ENCODE peak calls at places on chromosome 1, in six cellular contexts. One of them, this sample, is unnamed.
A peak's percentile ranks its signal among the peaks of the same experiment; 100 is the strongest.

GRCh38 chr1:995665-996633 is 3.9 kb downstream of the HES4 start:
- DNase-seq in psoas muscle: peak; percentile 49
- DNase-seq in GM12865: no peak
- DNase-seq in BJ: no peak
- DNase-seq in WTC11: no peak
- DNase-seq in heart right ventricle: peak; percentile 11
- DNase-seq in this sample: no peak

GRCh38 chr1:33696962-33697361 is 166.9 kb upstream of the HMGB4 start:
- DNase-seq in GM12865: no peak
- DNase-seq in WTC11: no peak
- DNase-seq in BJ: no peak
- DNase-seq in heart right ventricle: no peak
- DNase-seq in psoas muscle: no peak
- DNase-seq in this sample: no peak

GRCh38 chr1:110638062-110638461 is 31.9 kb upstream of the KCNA2 start:
- DNase-seq in GM12865: peak; percentile 32
- DNase-seq in heart right ventricle: no peak
- DNase-seq in WTC11: no peak
- DNase-seq in BJ: no peak
- DNase-seq in psoas muscle: no peak
- DNase-seq in this sample: no peak

GRCh38 chr1:116375165-116375883 is 2.3 kb downstream of the ATP1A1 start:
- DNase-seq in GM12865: peak; percentile 32
- DNase-seq in heart right ventricle: no peak
- DNase-seq in WTC11: no peak
- DNase-seq in psoas muscle: no peak
- DNase-seq in BJ: no peak
- DNase-seq in this sample: no peak

GRCh38 chr1:169624122-169624521 is 5.8 kb downstream of the SELP start:
- DNase-seq in WTC11: no peak
- DNase-seq in BJ: no peak
- DNase-seq in heart right ventricle: no peak
- DNase-seq in GM12865: no peak
- DNase-seq in psoas muscle: no peak
- DNase-seq in this sample: no peak

GRCh38 chr1:201769966-201770365 is 59.0 kb upstream of the IPO9 start:
- DNase-seq in heart right ventricle: peak; percentile 77
- DNase-seq in BJ: peak; percentile 74
- DNase-seq in psoas muscle: no peak
- DNase-seq in WTC11: no peak
- DNase-seq in GM12865: no peak
- DNase-seq in this sample: no peak

GRCh38 chr1:155139895-155140629 is at the start of gene DPM3:
- DNase-seq in GM12865: peak; percentile 90
- DNase-seq in heart right ventricle: peak; percentile 92
- DNase-seq in BJ: peak; percentile 21
- DNase-seq in psoas muscle: peak; percentile 95
- DNase-seq in WTC11: peak; percentile 91
- DNase-seq in this sample: no peak

GRCh38 chr1:111739984-111740765 is 980 bp upstream of the INKA2 start:
- DNase-seq in heart right ventricle: peak; percentile 69
- DNase-seq in WTC11: peak; percentile 90
- DNase-seq in GM12865: peak; percentile 37
- DNase-seq in psoas muscle: peak; percentile 86
- DNase-seq in BJ: no peak
- DNase-seq in this sample: no peak

GRCh38 chr1:64921761-64922160 is 44.6 kb downstream of the JAK1 start:
- DNase-seq in BJ: no peak
- DNase-seq in WTC11: no peak
- DNase-seq in GM12865: no peak
- DNase-seq in heart right ventricle: no peak
- DNase-seq in psoas muscle: no peak
- DNase-seq in this sample: no peak

GRCh38 chr1:34360574-34360973 is 183.9 kb downstream of the C1orf94 start:
- DNase-seq in WTC11: no peak
- DNase-seq in psoas muscle: no peak
- DNase-seq in BJ: no peak
- DNase-seq in heart right ventricle: no peak
- DNase-seq in GM12865: peak; percentile 83
- DNase-seq in this sample: no peak

GRCh38 chr1:181675091-181675490 is 191.8 kb downstream of the CACNA1E start:
- DNase-seq in psoas muscle: no peak
- DNase-seq in GM12865: no peak
- DNase-seq in WTC11: no peak
- DNase-seq in BJ: no peak
- DNase-seq in heart right ventricle: no peak
- DNase-seq in this sample: no peak

GRCh38 chr1:181680332-181680731 is 197.0 kb downstream of the CACNA1E start:
- DNase-seq in WTC11: no peak
- DNase-seq in psoas muscle: no peak
- DNase-seq in BJ: no peak
- DNase-seq in GM12865: no peak
- DNase-seq in heart right ventricle: no peak
- DNase-seq in this sample: no peak

GRCh38 chr1:181675625-181676024 is 192.3 kb downstream of the CACNA1E start:
- DNase-seq in WTC11: no peak
- DNase-seq in GM12865: no peak
- DNase-seq in heart right ventricle: no peak
- DNase-seq in psoas muscle: no peak
- DNase-seq in BJ: no peak
- DNase-seq in this sample: no peak

GRCh38 chr1:181674617-181675016 is 191.3 kb downstream of the CACNA1E start:
- DNase-seq in WTC11: no peak
- DNase-seq in heart right ventricle: no peak
- DNase-seq in BJ: no peak
- DNase-seq in GM12865: peak; percentile 4
- DNase-seq in psoas muscle: no peak
- DNase-seq in this sample: no peak

DNA sequence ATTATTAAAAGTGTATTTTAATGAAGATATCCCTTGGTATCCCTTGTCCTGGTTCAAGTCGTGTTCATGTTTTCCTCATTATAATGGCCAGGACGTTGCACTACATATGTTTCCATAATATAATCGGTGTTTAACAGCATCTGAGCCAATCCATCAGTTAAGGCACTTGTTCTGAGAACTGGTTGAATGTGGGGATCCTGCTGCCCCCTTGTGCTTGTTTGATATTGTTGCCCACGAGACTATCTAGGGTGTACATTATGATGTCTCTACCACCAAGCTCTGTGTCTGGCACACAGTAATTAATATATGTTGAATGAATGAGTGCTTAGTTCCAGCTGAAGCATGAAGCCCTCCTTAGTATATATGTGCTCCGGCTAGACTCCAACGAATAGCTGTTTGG is 193.0 kb downstream of the CACNA1E start:
- DNase-seq in GM12865: peak; percentile 68
- DNase-seq in WTC11: peak; percentile 32
- DNase-seq in BJ: no peak
- DNase-seq in psoas muscle: no peak
- DNase-seq in heart right ventricle: no peak
- DNase-seq in this sample: no peak
- TF ChIP-seq CTCF in GM12865: peak; percentile 44
- TF ChIP-seq CTCF in WTC11: no peak
- TF ChIP-seq CTCF in BJ: no peak
- TF ChIP-seq CTCF in psoas muscle: peak; percentile 51
- TF ChIP-seq CTCF in heart right ventricle: peak; percentile 27
- TF ChIP-seq CTCF in this sample: no peak

GRCh38 chr1:13807213-13807612 is 107.2 kb downstream of the PRDM2 start:
- DNase-seq in BJ: no peak
- DNase-seq in WTC11: peak; percentile 73
- DNase-seq in psoas muscle: no peak
- DNase-seq in GM12865: peak; percentile 65
- DNase-seq in heart right ventricle: no peak
- DNase-seq in this sample: no peak
- TF ChIP-seq CTCF in BJ: peak; percentile 50
- TF ChIP-seq CTCF in WTC11: peak; percentile 28
- TF ChIP-seq CTCF in psoas muscle: no peak
- TF ChIP-seq CTCF in GM12865: peak; percentile 56
- TF ChIP-seq CTCF in heart right ventricle: no peak
- TF ChIP-seq CTCF in this sample: peak; percentile 55

GRCh38 chr1:226596531-226597165 is 48.1 kb downstream of the STUM start:
- DNase-seq in BJ: no peak
- DNase-seq in GM12865: no peak
- DNase-seq in WTC11: no peak
- DNase-seq in psoas muscle: no peak
- DNase-seq in heart right ventricle: no peak
- DNase-seq in this sample: no peak
- TF ChIP-seq CTCF in BJ: no peak
- TF ChIP-seq CTCF in GM12865: no peak
- TF ChIP-seq CTCF in WTC11: no peak
- TF ChIP-seq CTCF in psoas muscle: no peak
- TF ChIP-seq CTCF in heart right ventricle: no peak
- TF ChIP-seq CTCF in this sample: no peak

GRCh38 chr1:48684381-48684780 is 92.3 kb downstream of the BEND5 start:
- DNase-seq in WTC11: no peak
- DNase-seq in psoas muscle: no peak
- DNase-seq in GM12865: no peak
- DNase-seq in BJ: no peak
- DNase-seq in heart right ventricle: no peak
- DNase-seq in this sample: no peak

GRCh38 chr1:48686159-48686558 is 90.5 kb downstream of the BEND5 start:
- DNase-seq in BJ: no peak
- DNase-seq in GM12865: no peak
- DNase-seq in heart right ventricle: no peak
- DNase-seq in psoas muscle: no peak
- DNase-seq in WTC11: no peak
- DNase-seq in this sample: no peak

GRCh38 chr1:48691429-48692001 is 85.2 kb downstream of the BEND5 start:
- DNase-seq in GM12865: peak; percentile 16
- DNase-seq in heart right ventricle: no peak
- DNase-seq in WTC11: no peak
- DNase-seq in BJ: no peak
- DNase-seq in psoas muscle: no peak
- DNase-seq in this sample: no peak

GRCh38 chr1:48687271-48688045 is 89.2 kb downstream of the BEND5 start:
- DNase-seq in GM12865: no peak
- DNase-seq in WTC11: no peak
- DNase-seq in BJ: no peak
- DNase-seq in psoas muscle: no peak
- DNase-seq in heart right ventricle: no peak
- DNase-seq in this sample: no peak

DNA sequence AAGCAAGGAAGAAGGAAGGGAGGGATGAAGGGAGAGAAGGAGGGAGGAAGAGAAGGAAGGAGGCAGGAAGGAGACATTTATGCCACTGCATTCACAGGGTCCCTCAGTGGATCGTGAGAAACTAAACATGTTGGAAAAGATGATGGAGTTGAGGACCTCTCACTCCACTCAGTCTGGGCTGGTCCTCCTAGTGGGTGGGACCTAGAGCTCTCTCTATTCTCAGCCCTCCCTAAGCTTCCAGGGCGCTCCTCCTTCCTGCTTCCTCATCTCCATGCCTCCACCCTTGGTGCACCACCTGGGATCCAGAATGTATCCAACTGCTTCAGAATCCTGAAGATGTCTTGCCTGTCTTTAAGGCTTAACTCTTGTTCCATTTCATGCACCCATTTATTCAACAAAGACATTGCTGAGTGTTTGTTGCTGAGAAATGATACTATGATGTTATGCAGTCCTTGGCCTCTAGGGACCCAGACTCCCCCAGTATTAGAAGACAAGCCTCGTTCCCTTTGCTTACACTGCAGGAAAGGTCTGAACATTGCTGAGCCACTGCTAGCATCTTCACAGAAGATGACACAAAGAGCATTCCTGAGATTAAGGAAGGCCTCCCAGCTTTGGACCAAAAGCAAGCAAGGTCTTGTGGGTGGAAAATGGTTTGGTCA is 88.5 kb downstream of the BEND5 start:
- DNase-seq in GM12865: peak; percentile 11
- DNase-seq in BJ: no peak
- DNase-seq in psoas muscle: no peak
- DNase-seq in heart right ventricle: no peak
- DNase-seq in WTC11: no peak
- DNase-seq in this sample: no peak
- TF ChIP-seq CTCF in GM12865: peak; percentile 45
- TF ChIP-seq CTCF in BJ: peak; percentile 27
- TF ChIP-seq CTCF in psoas muscle: no peak
- TF ChIP-seq CTCF in heart right ventricle: no peak
- TF ChIP-seq CTCF in WTC11: peak; percentile 51
- TF ChIP-seq CTCF in this sample: peak; percentile 9

GRCh38 chr1:211751438-211751837 is 76.0 kb upstream of the NEK2 start:
- DNase-seq in heart right ventricle: no peak
- DNase-seq in GM12865: peak; percentile 29
- DNase-seq in psoas muscle: no peak
- DNase-seq in WTC11: no peak
- DNase-seq in BJ: no peak
- DNase-seq in this sample: no peak
- TF ChIP-seq CTCF in heart right ventricle: no peak
- TF ChIP-seq CTCF in GM12865: no peak
- TF ChIP-seq CTCF in psoas muscle: no peak
- TF ChIP-seq CTCF in WTC11: no peak
- TF ChIP-seq CTCF in BJ: no peak
- TF ChIP-seq CTCF in this sample: no peak